ENCODE peak calls at places on chromosomes 5 and 9, in five cellular contexts. One of them, this sample, is unnamed.

GRCh38 chr5:122774519-122774860 is 390 bp upstream of the SNX2 start:
- DNase-seq in T-helper 17 cell: no peak
- DNase-seq in EH: no peak
- DNase-seq in iris pigment epithelial cell: no peak
- DNase-seq in cardiac fibroblast: no peak
- DNase-seq in this sample: no peak

GRCh38 chr5:165996484-165996883 is 2295.0 kb upstream of the WWC1 start:
- DNase-seq in T-helper 17 cell: no peak
- DNase-seq in EH: no peak
- DNase-seq in iris pigment epithelial cell: peak
- DNase-seq in cardiac fibroblast: no peak
- DNase-seq in this sample: no peak

GRCh38 chr5:4879693-4880303 is 260.3 kb upstream of the ADAMTS16 start:
- DNase-seq in T-helper 17 cell: no peak
- DNase-seq in EH: peak
- DNase-seq in iris pigment epithelial cell: peak
- DNase-seq in cardiac fibroblast: peak
- DNase-seq in this sample: peak

GRCh38 chr5:142399899-142400298 is 75.1 kb upstream of the SPRY4 start:
- DNase-seq in T-helper 17 cell: no peak
- DNase-seq in EH: no peak
- DNase-seq in iris pigment epithelial cell: no peak
- DNase-seq in cardiac fibroblast: no peak
- DNase-seq in this sample: peak

GRCh38 chr5:14463629-14464028 is 118.0 kb upstream of the OTULINL start:
- DNase-seq in T-helper 17 cell: no peak
- DNase-seq in EH: peak
- DNase-seq in iris pigment epithelial cell: peak
- DNase-seq in cardiac fibroblast: peak
- DNase-seq in this sample: peak

GRCh38 chr9:134891713-134892112 is 11.1 kb downstream of the FCN2 start:
- DNase-seq in T-helper 17 cell: no peak
- DNase-seq in EH: no peak
- DNase-seq in iris pigment epithelial cell: no peak
- DNase-seq in cardiac fibroblast: no peak
- DNase-seq in this sample: no peak

GRCh38 chr5:72511371-72512178 is 4.4 kb upstream of the ZNF366 start:
- DNase-seq in T-helper 17 cell: no peak
- DNase-seq in EH: peak
- DNase-seq in iris pigment epithelial cell: peak
- DNase-seq in cardiac fibroblast: peak
- DNase-seq in this sample: peak

GRCh38 chr5:179817071-179817840 is 3.4 kb upstream of the SQSTM1 start:
- DNase-seq in T-helper 17 cell: no peak
- DNase-seq in EH: no peak
- DNase-seq in iris pigment epithelial cell: no peak
- DNase-seq in cardiac fibroblast: no peak
- DNase-seq in this sample: no peak

GRCh38 chr5:19401032-19401431 is 587.0 kb downstream of the CDH18 start:
- DNase-seq in T-helper 17 cell: no peak
- DNase-seq in EH: no peak
- DNase-seq in iris pigment epithelial cell: no peak
- DNase-seq in cardiac fibroblast: no peak
- DNase-seq in this sample: no peak

This sample was measured in fibroblast of mammary gland.